ENCODE peak calls at places on chromosomes 1 and 21, in eight cellular contexts. One of them, this sample, is unnamed.

GRCh38 chr1:234330843-234331215 is 42.4 kb upstream of the COA6 start:
- DNase-seq in Karpas-422: no peak
- DNase-seq in NCI-H524: no peak
- DNase-seq in A549: no peak
- DNase-seq in GM04503: no peak
- DNase-seq in GF-D8: no peak
- DNase-seq in H9: no peak
- DNase-seq in H54: no peak
- DNase-seq in this sample: no peak

GRCh38 chr1:42170779-42171621 is 6.5 kb upstream of the GUCA2A start:
- DNase-seq in GF-D8: no peak
- DNase-seq in GM04503: no peak
- DNase-seq in A549: no peak
- DNase-seq in Karpas-422: no peak
- DNase-seq in H9: no peak
- DNase-seq in NCI-H524: peak; percentile 77
- DNase-seq in H54: no peak
- DNase-seq in this sample: no peak

GRCh38 chr1:225481738-225482137 is 53.9 kb upstream of the LBR start:
- DNase-seq in GF-D8: no peak
- DNase-seq in H54: no peak
- DNase-seq in NCI-H524: no peak
- DNase-seq in H9: peak; percentile 26
- DNase-seq in GM04503: no peak
- DNase-seq in Karpas-422: no peak
- DNase-seq in A549: no peak
- DNase-seq in this sample: no peak

GRCh38 chr1:204973449-204973848 is 69.6 kb upstream of the CNTN2 start:
- DNase-seq in Karpas-422: no peak
- DNase-seq in H54: no peak
- DNase-seq in NCI-H524: no peak
- DNase-seq in H9: no peak
- DNase-seq in GF-D8: no peak
- DNase-seq in GM04503: no peak
- DNase-seq in A549: no peak
- DNase-seq in this sample: no peak

GRCh38 chr1:85473390-85473789 is 8.4 kb upstream of the DDAH1 start:
- DNase-seq in H54: no peak
- DNase-seq in A549: peak; percentile 73
- DNase-seq in GM04503: no peak
- DNase-seq in GF-D8: no peak
- DNase-seq in Karpas-422: no peak
- DNase-seq in NCI-H524: no peak
- DNase-seq in H9: no peak
- DNase-seq in this sample: no peak

GRCh38 chr1:109187127-109187526 is 26.6 kb upstream of the SARS1 start:
- DNase-seq in NCI-H524: no peak
- DNase-seq in A549: no peak
- DNase-seq in GF-D8: no peak
- DNase-seq in H54: no peak
- DNase-seq in Karpas-422: no peak
- DNase-seq in H9: no peak
- DNase-seq in GM04503: no peak
- DNase-seq in this sample: no peak

GRCh38 chr21:43921979-43922945 is 57.2 kb downstream of the AGPAT3 start:
- DNase-seq in GM04503: no peak
- DNase-seq in H54: no peak
- DNase-seq in NCI-H524: no peak
- DNase-seq in H9: no peak
- DNase-seq in GF-D8: peak; percentile 67
- DNase-seq in A549: no peak
- DNase-seq in Karpas-422: peak; percentile 63
- DNase-seq in this sample: peak; percentile 38

GRCh38 chr1:84078108-84078823 is 65.8 kb upstream of the PRKACB start:
- DNase-seq in Karpas-422: peak; percentile 50
- DNase-seq in H54: peak; percentile 21
- DNase-seq in A549: peak; percentile 9
- DNase-seq in GF-D8: no peak
- DNase-seq in GM04503: no peak
- DNase-seq in H9: no peak
- DNase-seq in NCI-H524: peak; percentile 44
- DNase-seq in this sample: no peak

GRCh38 chr1:119396982-119397381 is 18.0 kb upstream of the HSD3B2 start:
- DNase-seq in GM04503: no peak
- DNase-seq in A549: no peak
- DNase-seq in H9: no peak
- DNase-seq in Karpas-422: no peak
- DNase-seq in H54: no peak
- DNase-seq in GF-D8: no peak
- DNase-seq in NCI-H524: no peak
- DNase-seq in this sample: no peak

GRCh38 chr1:17561561-17561985 is 22.1 kb downstream of the ARHGEF10L start:
- DNase-seq in H9: no peak
- DNase-seq in A549: no peak
- DNase-seq in Karpas-422: no peak
- DNase-seq in H54: no peak
- DNase-seq in NCI-H524: no peak
- DNase-seq in GM04503: no peak
- DNase-seq in GF-D8: no peak
- DNase-seq in this sample: no peak

GRCh38 chr1:11804666-11805453 is 904 bp downstream of the MTHFR start:
- DNase-seq in NCI-H524: peak; percentile 21
- DNase-seq in A549: no peak
- DNase-seq in H9: no peak
- DNase-seq in Karpas-422: peak; percentile 71
- DNase-seq in GF-D8: no peak
- DNase-seq in H54: no peak
- DNase-seq in GM04503: no peak
- DNase-seq in this sample: peak; percentile 33

GRCh38 chr1:11886986-11887665 is 28.4 kb upstream of the NPPB start:
- DNase-seq in GF-D8: no peak
- DNase-seq in Karpas-422: no peak
- DNase-seq in GM04503: no peak
- DNase-seq in NCI-H524: no peak
- DNase-seq in H54: no peak
- DNase-seq in A549: no peak
- DNase-seq in H9: no peak
- DNase-seq in this sample: no peak

GRCh38 chr1:72438270-72438669 is 155.9 kb upstream of the NEGR1 start:
- DNase-seq in A549: no peak
- DNase-seq in Karpas-422: no peak
- DNase-seq in GM04503: no peak
- DNase-seq in H9: no peak
- DNase-seq in NCI-H524: no peak
- DNase-seq in H54: no peak
- DNase-seq in GF-D8: no peak
- DNase-seq in this sample: no peak

GRCh38 chr1:55277377-55278130 is 62.4 kb upstream of the USP24 start:
- DNase-seq in A549: peak; percentile 71
- DNase-seq in H54: peak; percentile 48
- DNase-seq in Karpas-422: peak; percentile 91
- DNase-seq in GF-D8: no peak
- DNase-seq in GM04503: no peak
- DNase-seq in H9: peak; percentile 89
- DNase-seq in NCI-H524: peak; percentile 81
- DNase-seq in this sample: peak; percentile 76

GRCh38 chr1:163673756-163674155 is 352.0 kb downstream of the NUF2 start:
- DNase-seq in H54: no peak
- DNase-seq in NCI-H524: peak; percentile 74
- DNase-seq in GF-D8: no peak
- DNase-seq in H9: no peak
- DNase-seq in Karpas-422: no peak
- DNase-seq in A549: no peak
- DNase-seq in GM04503: peak; percentile 73
- DNase-seq in this sample: no peak

GRCh38 chr21:38925923-38926322 is 120.2 kb downstream of the ETS2 start:
- DNase-seq in H54: peak; percentile 78
- DNase-seq in H9: no peak
- DNase-seq in Karpas-422: no peak
- DNase-seq in GM04503: peak; percentile 66
- DNase-seq in A549: no peak
- DNase-seq in GF-D8: no peak
- DNase-seq in NCI-H524: no peak
- DNase-seq in this sample: no peak

GRCh38 chr1:33317354-33317753 is 3.5 kb downstream of the A3GALT2 start:
- DNase-seq in GF-D8: no peak
- DNase-seq in NCI-H524: no peak
- DNase-seq in A549: no peak
- DNase-seq in GM04503: no peak
- DNase-seq in H9: no peak
- DNase-seq in H54: no peak
- DNase-seq in Karpas-422: no peak
- DNase-seq in this sample: no peak

GRCh38 chr1:206808615-206809014 is 36.3 kb upstream of the IL10 start:
- DNase-seq in Karpas-422: peak; percentile 79
- DNase-seq in NCI-H524: peak; percentile 30
- DNase-seq in H54: peak; percentile 12
- DNase-seq in GF-D8: peak; percentile 10
- DNase-seq in GM04503: no peak
- DNase-seq in A549: peak; percentile 30
- DNase-seq in H9: peak; percentile 54
- DNase-seq in this sample: peak; percentile 59

GRCh38 chr1:81848880-81849500 is 48.3 kb downstream of the ADGRL2 start:
- DNase-seq in GM04503: no peak
- DNase-seq in NCI-H524: no peak
- DNase-seq in H54: no peak
- DNase-seq in A549: no peak
- DNase-seq in GF-D8: no peak
- DNase-seq in H9: no peak
- DNase-seq in Karpas-422: no peak
- DNase-seq in this sample: no peak